ENCODE peak calls at places on chromosomes 5 and 9, in four cellular contexts. Y, J, H and S are unnamed samples.

GRCh38 chr5:158777647-158778368 is 321.9 kb downstream of the EBF1 start:
- DNase-seq in Y (no peak), J (no peak), H (peak), S (no peak)

GRCh38 chr9:72149231-72149975 is at the start of gene GDA:
- DNase-seq in Y (peak), J (peak), H (peak), S (peak)

GRCh38 chr9:127563579-127563978 is 48.5 kb upstream of the STXBP1 start:
- DNase-seq in Y (no peak), J (no peak), H (no peak), S (no peak)

GRCh38 chr5:168683247-168683926 is 104.2 kb upstream of the PANK3 start:
- DNase-seq in Y (no peak), J (no peak), H (no peak), S (no peak)

GRCh38 chr9:73577867-73578266 is 426.2 kb downstream of the ANXA1 start:
- DNase-seq in Y (no peak), J (no peak), H (peak), S (peak)

GRCh38 chr9:128498911-128499310 is 5.6 kb upstream of the GLE1 start:
- DNase-seq in Y (no peak), J (no peak), H (no peak), S (no peak)

GRCh38 chr5:4028384-4028783 is 432.8 kb downstream of the IRX1 start:
- DNase-seq in Y (no peak), J (no peak), H (no peak), S (no peak)

GRCh38 chr5:98096155-98096554 is 677.3 kb upstream of the RGMB start:
- DNase-seq in Y (no peak), J (no peak), H (no peak), S (no peak)

GRCh38 chr9:31347082-31347617 is 1037.3 kb upstream of the ACO1 start:
- DNase-seq in Y (no peak), J (no peak), H (no peak), S (no peak)

GRCh38 chr9:81490605-81491331 is 198.6 kb downstream of the TLE1 start:
- DNase-seq in Y (no peak), J (no peak), H (no peak), S (no peak)

GRCh38 chr5:172834570-172835245 is 657 bp downstream of the ERGIC1 start:
- DNase-seq in Y (peak), J (no peak), H (peak), S (peak)

GRCh38 chr5:172832383-172833315 is 1.4 kb upstream of the ERGIC1 start:
- DNase-seq in Y (no peak), J (no peak), H (no peak), S (no peak)

GRCh38 chr5:172835246-172836030 is 1.4 kb downstream of the ERGIC1 start:
- DNase-seq in Y (no peak), J (no peak), H (no peak), S (no peak)

GRCh38 chr5:172833691-172834569 is at the start of gene ERGIC1:
- DNase-seq in Y (peak), J (peak), H (peak), S (peak)

GRCh38 chr5:172833372-172833690 is 720 bp upstream of the ERGIC1 start:
- DNase-seq in Y (no peak), J (no peak), H (no peak), S (no peak)
- H3K4me3 ChIP-seq in Y (peak), J (no peak), H (no peak), S (no peak)

GRCh38 chr5:171845857-171846785 is 60.5 kb downstream of the SMIM23 start:
- DNase-seq in Y (no peak), J (no peak), H (peak), S (no peak)
- TF ChIP-seq CTCF in Y (no peak), J (no peak), H (peak), S (no peak)

GRCh38 chr9:136153381-136154065 is 34.8 kb upstream of the TMEM250 start:
- DNase-seq in Y (no peak), J (no peak), H (no peak), S (no peak)

GRCh38 chr9:136152543-136152866 is 33.8 kb upstream of the TMEM250 start:
- DNase-seq in Y (no peak), J (no peak), H (no peak), S (no peak)

GRCh38 chr9:136151848-136152542 is 33.3 kb upstream of the TMEM250 start:
- DNase-seq in Y (no peak), J (no peak), H (no peak), S (no peak)

GRCh38 chr9:136151214-136151804 is 32.6 kb upstream of the TMEM250 start:
- DNase-seq in Y (no peak), J (no peak), H (no peak), S (no peak)

GRCh38 chr9:136152931-136153330 is 34.3 kb upstream of the TMEM250 start:
- DNase-seq in Y (no peak), J (no peak), H (no peak), S (no peak)
- H3K27ac ChIP-seq in Y (no peak), J (no peak), H (no peak), S (no peak)

DNA sequence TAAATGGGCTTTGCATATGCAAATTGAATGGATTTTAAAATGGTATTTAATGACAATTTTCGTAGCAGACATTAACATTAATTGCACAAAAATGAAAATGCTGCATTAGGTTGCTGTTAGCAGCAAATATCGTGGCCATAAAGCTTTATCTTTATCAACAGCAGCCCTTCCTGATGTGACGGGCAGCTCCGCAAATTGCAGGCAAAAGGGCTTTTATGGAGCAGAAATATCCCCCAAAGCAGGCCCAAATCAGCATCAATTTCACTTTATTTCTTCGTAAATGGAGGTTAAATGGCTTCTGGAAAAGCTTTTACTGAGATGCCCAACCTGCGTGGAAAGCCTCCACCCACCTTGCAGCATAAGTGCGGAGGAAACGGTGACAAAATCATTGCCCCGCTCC is 78.0 kb upstream of the BARHL1 start:
- DNase-seq in Y (no peak), J (no peak), H (no peak), S (no peak)
- H3K4me3 ChIP-seq in Y (no peak), J (no peak), H (no peak), S (no peak)

DNA sequence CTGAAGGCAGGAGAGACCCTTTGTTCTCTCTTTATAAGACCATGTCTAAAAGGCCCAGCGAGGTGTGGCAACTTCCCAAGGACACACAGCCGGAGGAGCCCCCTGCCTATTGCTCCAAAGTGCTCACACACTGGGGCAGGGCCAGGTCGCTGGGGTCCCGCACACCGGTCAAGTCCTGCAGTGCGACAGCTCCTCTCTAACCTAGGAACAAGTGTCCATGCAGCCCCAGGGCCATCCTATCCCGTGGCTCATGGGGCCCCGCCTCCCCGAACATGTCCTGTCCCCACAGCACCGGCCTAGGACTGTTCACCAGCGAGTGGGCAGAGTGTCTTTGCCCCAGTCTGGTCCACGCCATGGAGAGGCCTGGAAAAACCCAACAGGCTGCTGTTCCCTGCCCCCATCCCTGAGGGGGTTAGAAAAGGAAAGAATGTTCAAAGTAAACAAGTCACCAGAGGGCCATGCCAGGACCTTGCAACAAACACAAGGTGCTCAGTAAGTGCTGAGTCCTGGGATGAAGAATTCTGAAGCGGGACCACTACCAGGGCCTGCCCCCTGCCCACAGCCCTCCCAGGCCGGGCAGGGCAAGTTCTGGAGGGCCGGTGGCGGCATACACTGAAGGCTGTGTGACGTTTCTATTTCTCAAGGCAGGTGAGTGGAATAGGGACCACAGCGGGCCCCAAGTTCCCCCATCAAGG is 958 bp downstream of the NINJ1 start:
- DNase-seq in Y (peak), J (peak), H (peak), S (no peak)
- TF ChIP-seq CTCF in Y (no peak), J (no peak), H (no peak), S (no peak)

DNA sequence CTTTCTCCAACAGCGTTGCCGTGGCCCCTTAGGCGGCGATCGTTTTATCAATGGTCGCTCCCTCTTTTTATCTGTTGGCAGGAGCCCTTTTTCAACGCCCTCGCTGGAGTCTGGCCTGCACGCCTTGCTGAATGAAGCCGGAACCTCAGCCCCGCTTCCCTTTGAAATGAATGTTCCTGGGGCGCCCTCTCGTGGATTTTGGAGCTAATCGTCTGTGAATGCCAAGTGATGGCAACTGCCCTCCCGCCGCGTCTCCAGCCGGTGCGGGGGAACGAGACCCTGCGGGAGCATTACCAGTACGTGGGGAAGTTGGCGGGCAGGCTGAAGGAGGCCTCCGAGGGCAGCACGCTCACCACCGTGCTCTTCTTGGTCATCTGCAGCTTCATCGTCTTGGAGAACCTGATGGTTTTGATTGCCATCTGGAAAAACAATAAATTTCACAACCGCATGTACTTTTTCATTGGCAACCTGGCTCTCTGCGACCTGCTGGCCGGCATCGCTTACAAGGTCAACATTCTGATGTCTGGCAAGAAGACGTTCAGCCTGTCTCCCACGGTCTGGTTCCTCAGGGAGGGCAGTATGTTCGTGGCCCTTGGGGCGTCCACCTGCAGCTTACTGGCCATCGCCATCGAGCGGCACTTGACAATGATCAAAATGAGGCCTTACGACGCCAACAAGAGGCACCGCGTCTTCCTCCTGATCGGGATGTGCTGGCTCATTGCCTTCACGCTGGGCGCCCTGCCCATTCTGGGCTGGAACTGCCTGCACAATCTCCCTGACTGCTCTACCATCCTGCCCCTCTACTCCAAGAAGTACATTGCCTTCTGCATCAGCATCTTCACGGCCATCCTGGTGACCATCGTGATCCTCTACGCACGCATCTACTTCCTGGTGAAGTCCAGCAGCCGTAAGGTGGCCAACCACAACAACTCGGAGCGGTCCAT is 10.0 kb downstream of the S1PR3 start:
- DNase-seq in Y (peak), J (peak), H (peak), S (peak)
- H3K27ac ChIP-seq in Y (no peak), J (no peak), H (peak), S (peak)

GRCh38 chr5:124677999-124678385 is 68.4 kb downstream of the ZNF608 start:
- DNase-seq in Y (no peak), J (no peak), H (no peak), S (no peak)

GRCh38 chr5:124678478-124678877 is 68.0 kb downstream of the ZNF608 start:
- DNase-seq in Y (no peak), J (no peak), H (no peak), S (peak)

GRCh38 chr5:124678992-124679519 is 67.4 kb downstream of the ZNF608 start:
- DNase-seq in Y (no peak), J (no peak), H (no peak), S (no peak)

GRCh38 chr5:124677376-124677998 is 69.0 kb downstream of the ZNF608 start:
- DNase-seq in Y (no peak), J (no peak), H (no peak), S (no peak)

GRCh38 chr5:124679578-124680210 is 66.7 kb downstream of the ZNF608 start:
- DNase-seq in Y (no peak), J (no peak), H (no peak), S (no peak)
- H3K4me3 ChIP-seq in Y (no peak), J (no peak), H (no peak), S (no peak)